ENCODE peak calls at places on chromosomes 6 and 20, in four cellular contexts. H is K562, W is heart left ventricle, Z is Peyer's patch. S is an unnamed sample.

GRCh38 chr6:131923356-131923755 is 27.8 kb downstream of the CCN2 start:
- DNase-seq in H (peak; percentile 78), W (peak; percentile 35), Z (peak; percentile 78), S (no peak)

GRCh38 chr6:33586108-33586640 is 6.1 kb upstream of the BAK1 start:
- DNase-seq in W (no peak), H (no peak), Z (no peak), S (no peak)

GRCh38 chr20:10209091-10209490 is 9.5 kb upstream of the SNAP25 start:
- DNase-seq in H (no peak), Z (no peak), W (no peak), S (no peak)

GRCh38 chr20:5848711-5849505 is 98.7 kb downstream of the SHLD1 start:
- DNase-seq in Z (no peak), H (no peak), W (no peak), S (no peak)

GRCh38 chr6:179340-179950 is 112.8 kb upstream of the DUSP22 start:
- DNase-seq in H (no peak), Z (no peak), W (no peak), S (no peak)

GRCh38 chr6:26431258-26432162 is 8.8 kb upstream of the BTN3A3 start:
- DNase-seq in W (no peak), Z (peak; percentile 52), H (no peak), S (no peak)

GRCh38 chr6:26272171-26272631 is 92.8 kb upstream of the BTN3A2 start:
- DNase-seq in H (no peak), W (peak; percentile 32), Z (peak; percentile 85), S (peak; percentile 77)

GRCh38 chr20:39885975-39886649 is 802.9 kb downstream of the MAFB start:
- DNase-seq in Z (peak; percentile 72), W (peak; percentile 66), H (peak; percentile 20), S (peak; percentile 64)

GRCh38 chr20:13243826-13244376 is 22.8 kb downstream of the ISM1 start:
- DNase-seq in H (no peak), Z (no peak), W (no peak), S (no peak)

GRCh38 chr6:138538390-138539031 is 39.2 kb upstream of the NHSL1 start:
- DNase-seq in Z (no peak), W (peak; percentile 57), H (no peak), S (no peak)

GRCh38 chr6:33589723-33590530 is 9.9 kb upstream of the BAK1 start:
- DNase-seq in Z (peak; percentile 89), H (peak; percentile 78), W (peak; percentile 54), S (peak; percentile 90)

GRCh38 chr6:110738899-110739365 is 76.3 kb downstream of the CDK19 start:
- DNase-seq in W (no peak), Z (no peak), H (no peak), S (no peak)

GRCh38 chr20:1983311-1983710 is 10.5 kb downstream of the PDYN start:
- DNase-seq in Z (no peak), H (no peak), W (no peak), S (no peak)

GRCh38 chr20:15767636-15768369 is 805.4 kb downstream of the KIF16B start:
- DNase-seq in Z (no peak), H (no peak), W (no peak), S (no peak)

GRCh38 chr6:3630258-3630828 is 121.2 kb downstream of the PXDC1 start:
- DNase-seq in Z (no peak), W (no peak), H (peak; percentile 49), S (no peak)

GRCh38 chr6:38499046-38499445 is 140.7 kb downstream of the BTBD9 start:
- DNase-seq in W (no peak), Z (no peak), H (no peak), S (no peak)

GRCh38 chr20:42936482-42936881 is 253.2 kb downstream of the PTPRT start:
- DNase-seq in W (no peak), H (no peak), Z (no peak), S (no peak)

GRCh38 chr20:63238491-63239126 is 2.9 kb downstream of the BIRC7 start:
- DNase-seq in Z (no peak), H (peak; percentile 50), W (no peak), S (no peak)

GRCh38 chr6:489001-489400 is 97.4 kb downstream of the IRF4 start:
- DNase-seq in W (no peak), Z (no peak), H (no peak), S (no peak)

GRCh38 chr20:37651932-37652331 is 41.9 kb upstream of the CTNNBL1 start:
- DNase-seq in Z (no peak), H (peak; percentile 27), W (peak; percentile 37), S (peak; percentile 75)

GRCh38 chr20:42082611-42083010 is 464.4 kb upstream of the CHD6 start:
- DNase-seq in H (peak; percentile 63), W (peak; percentile 87), Z (no peak), S (no peak)

GRCh38 chr6:90663873-90664272 is 77.0 kb upstream of the MAP3K7 start:
- DNase-seq in H (no peak), W (no peak), Z (no peak), S (no peak)

GRCh38 chr6:31558318-31558625 is 10.9 kb downstream of the NFKBIL1 start:
- DNase-seq in Z (no peak), H (no peak), W (no peak), S (no peak)
- H3K4me3 ChIP-seq in Z (peak overlapping the region; percentile 11), H (no peak overlapping the region), W (no peak overlapping the region), S (no peak overlapping the region)

DNA sequence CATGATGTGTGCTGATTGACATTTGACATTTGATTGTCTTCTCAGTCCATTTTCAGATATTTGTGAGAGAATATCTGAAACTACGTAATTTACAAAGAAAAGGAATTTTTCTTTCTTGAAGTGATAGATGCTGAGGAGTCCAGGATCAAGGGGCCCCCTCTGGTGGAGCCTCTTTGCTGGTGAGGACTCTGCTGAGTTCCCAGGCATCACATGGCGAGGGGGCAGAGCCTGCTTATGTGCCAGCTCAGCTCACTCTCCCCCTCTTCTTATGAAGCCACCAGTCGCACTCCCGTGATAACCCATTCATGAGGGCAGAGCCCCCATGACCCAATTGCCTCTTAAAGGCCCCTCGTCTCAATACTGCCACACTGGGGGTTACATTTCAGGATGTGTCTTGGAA is 91.3 kb downstream of the RPP40 start:
- DNase-seq in W (no peak), H (no peak), Z (no peak), S (no peak)
- TF ChIP-seq CTCF in W (no peak), H (no peak), Z (no peak), S (no peak)

DNA sequence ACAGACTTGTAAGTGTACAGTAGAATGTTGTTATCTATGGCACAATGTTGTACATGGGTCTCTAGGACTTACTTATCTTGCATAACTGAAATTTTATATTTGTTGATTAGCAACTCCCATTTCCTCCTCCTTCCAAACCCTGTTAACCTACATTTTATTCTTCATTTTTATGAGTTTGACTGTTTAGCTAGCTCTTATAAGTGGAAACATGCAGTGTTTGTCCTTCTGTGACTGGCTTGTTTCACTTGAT is 37.9 kb upstream of the BCAS1 start:
- DNase-seq in H (no peak), W (no peak), Z (no peak), S (no peak)
- H3K4me3 ChIP-seq in H (no peak overlapping the region), W (no peak overlapping the region), Z (no peak overlapping the region), S (no peak overlapping the region)

DNA sequence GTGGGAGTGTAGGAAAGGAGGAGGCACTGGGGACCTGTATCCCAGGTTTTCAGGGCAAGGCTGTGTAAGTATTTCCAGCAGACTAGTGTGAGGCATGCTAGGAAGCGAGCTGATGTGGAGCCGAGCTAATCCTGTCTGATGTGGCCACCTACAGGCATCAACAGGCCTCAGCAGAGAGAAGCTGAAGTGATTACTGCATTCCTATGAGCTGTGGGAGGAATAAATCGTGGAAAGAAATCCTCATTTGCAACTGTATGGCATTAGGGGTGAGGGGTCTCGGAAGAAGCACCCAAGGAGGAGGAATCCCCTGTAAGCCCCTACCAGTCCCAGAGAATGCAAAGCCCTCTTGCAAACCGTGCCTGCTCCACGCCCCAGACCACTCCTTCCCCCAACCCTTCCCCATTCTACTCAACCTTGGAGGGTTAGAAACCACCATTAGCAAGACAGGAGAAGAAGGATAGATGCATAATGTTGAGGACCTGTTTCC is 41.6 kb downstream of the C6orf15 start:
- DNase-seq in Z (no peak), H (peak; percentile 55), W (peak; percentile 21), S (no peak)
- TF ChIP-seq CTCF in Z (no peak), H (peak; percentile 56), W (peak; percentile 30), S (peak; percentile 45)

GRCh38 chr6:74853991-74854390 is 351.9 kb downstream of the COL12A1 start:
- DNase-seq in Z (no peak), W (no peak), H (no peak), S (no peak)

GRCh38 chr6:74857157-74857556 is 348.7 kb downstream of the COL12A1 start:
- DNase-seq in W (no peak), Z (no peak), H (no peak), S (no peak)

GRCh38 chr6:74851598-74851997 is 354.3 kb downstream of the COL12A1 start:
- DNase-seq in H (no peak), Z (no peak), W (no peak), S (no peak)
- H3K4me3 ChIP-seq in H (no peak overlapping the region), Z (no peak overlapping the region), W (no peak overlapping the region), S (no peak overlapping the region)

GRCh38 chr20:48706710-48707339 is 121.0 kb downstream of the PREX1 start:
- DNase-seq in W (no peak), Z (no peak), H (no peak), S (no peak)
- TF ChIP-seq CTCF in W (no peak), Z (no peak), H (peak; percentile 1), S (no peak)